ENCODE peak calls at places on chromosomes 3 and 15, in nine cellular contexts. Q is CD4-positive, CD25-positive, alpha-beta regulatory T cell; X is A549; F is astrocyte; S is OCI-LY7; P is heart left ventricle; H is heart right ventricle; U is lower leg skin; Y is astrocyte of the cerebellum. E is an unnamed sample.

GRCh38 chr3:115401891-115402501 is 221.3 kb upstream of the GAP43 start:
- DNase-seq in Q (no peak), X (peak; percentile 5), F (peak; percentile 94), S (no peak), P (no peak), H (no peak), U (no peak), Y (peak; percentile 46), E (peak; percentile 60)

GRCh38 chr3:50238549-50239026 is 2.6 kb downstream of the GNAI2 start:
- DNase-seq in Q (no peak), X (peak; percentile 41), F (no peak), S (no peak), P (peak; percentile 91), H (peak; percentile 89), U (peak; percentile 82), Y (no peak), E (no peak)

GRCh38 chr3:100869787-100870186 is 123.4 kb downstream of the ABI3BP start:
- DNase-seq in Q (no peak), X (no peak), F (peak; percentile 10), S (no peak), P (no peak), H (no peak), U (no peak), Y (peak; percentile 88), E (peak; percentile 78)

GRCh38 chr3:190319660-190320059 is 2.6 kb downstream of the CLDN1 start:
- DNase-seq in Q (no peak), X (no peak), F (no peak), S (no peak), P (no peak), H (no peak), U (no peak), Y (no peak), E (no peak)

GRCh38 chr15:45409596-45409995 is 31.3 kb upstream of the GATM start:
- DNase-seq in Q (no peak), X (no peak), F (no peak), S (no peak), P (no peak), H (no peak), U (no peak), Y (no peak), E (no peak)

GRCh38 chr3:54760226-54760625 is 167.6 kb downstream of the LRTM1 start:
- DNase-seq in Q (no peak), X (no peak), F (no peak), S (no peak), P (no peak), H (no peak), U (no peak), Y (no peak), E (no peak)

GRCh38 chr3:72440491-72440890 is 407.8 kb downstream of the SHQ1 start:
- DNase-seq in Q (no peak), X (no peak), F (no peak), S (peak; percentile 58), P (no peak), H (no peak), U (no peak), Y (no peak), E (no peak)

GRCh38 chr3:167861649-167862048 is 126.1 kb downstream of the SERPINI1 start:
- DNase-seq in Q (no peak), X (peak; percentile 43), F (peak; percentile 26), S (no peak), P (no peak), H (no peak), U (no peak), Y (peak; percentile 46), E (no peak)

GRCh38 chr3:160296591-160296990 is 71.4 kb downstream of the C3orf80 start:
- DNase-seq in Q (no peak), X (no peak), F (peak; percentile 10), S (no peak), P (no peak), H (no peak), U (no peak), Y (no peak), E (no peak)

GRCh38 chr3:141959921-141960554 is 83.6 kb downstream of the ATP1B3 start:
- DNase-seq in Q (no peak), X (no peak), F (peak; percentile 71), S (no peak), P (no peak), H (no peak), U (no peak), Y (no peak), E (peak; percentile 34)

GRCh38 chr15:48177383-48177874 is 666 bp downstream of the MYEF2 start:
- DNase-seq in Q (peak; percentile 2), X (peak; percentile 48), F (peak; percentile 64), S (peak; percentile 63), P (no peak), H (no peak), U (no peak), Y (peak; percentile 39), E (peak; percentile 3)

DNA sequence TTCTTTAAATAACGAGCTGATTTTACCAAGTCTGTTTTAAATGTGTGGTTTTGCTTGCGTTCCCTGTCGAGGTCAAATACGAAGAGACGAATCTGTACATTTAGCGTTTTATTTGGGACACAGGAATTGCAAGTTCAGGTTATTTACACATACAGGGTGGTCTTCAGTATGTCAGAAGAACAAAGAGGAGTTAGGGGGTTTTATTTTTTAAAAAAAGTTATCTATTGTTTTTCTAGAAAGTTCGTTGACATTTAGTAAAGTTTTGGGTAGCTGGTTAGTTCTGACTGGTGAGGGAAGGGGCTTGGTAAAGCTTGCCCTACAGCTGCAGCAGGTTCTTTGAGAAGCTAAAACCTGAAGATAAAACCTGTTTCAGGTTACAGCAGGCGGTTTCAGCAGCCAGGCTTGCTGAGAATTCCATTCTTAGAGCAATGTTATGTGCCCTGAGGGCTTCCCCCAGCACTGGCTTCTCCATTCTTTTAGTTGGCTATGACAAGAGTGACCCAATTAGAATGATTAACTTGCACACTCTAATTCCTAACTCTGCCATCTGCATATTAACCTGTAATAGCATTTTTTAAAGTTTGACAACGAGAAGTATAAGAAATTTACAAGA is 810 bp upstream of the ZNF280D start:
- DNase-seq in Q (no peak), X (peak; percentile 36), F (no peak), S (peak; percentile 41), P (no peak), H (no peak), U (no peak), Y (no peak), E (no peak)
- H3K4me3 ChIP-seq in Q (peak overlapping the region; percentile 58), X (peak overlapping the region; percentile 55), F (no peak overlapping the region), S (no peak overlapping the region), P (peak overlapping the region; percentile 69), H (peak overlapping the region; percentile 68), U (no peak overlapping the region), Y (no peak overlapping the region), E (no peak overlapping the region)

GRCh38 chr3:116444099-116444700 is 1.1 kb downstream of the LSAMP start:
- DNase-seq in Q (no peak), X (no peak), F (peak; percentile 16), S (no peak), P (no peak), H (no peak), U (no peak), Y (no peak), E (no peak)
- H3K4me3 ChIP-seq in Q (no peak overlapping the region), X (no peak overlapping the region), F (peak overlapping the region; percentile 64), S (no peak overlapping the region), P (no peak overlapping the region), H (peak overlapping the region; percentile 42), U (no peak overlapping the region), Y (peak overlapping the region; percentile 67), E (peak overlapping the region; percentile 54)

GRCh38 chr15:64843996-64844395 is 2.3 kb downstream of the PLEKHO2 start:
- DNase-seq in Q (no peak), X (no peak), F (no peak), S (no peak), P (no peak), H (no peak), U (no peak), Y (no peak), E (no peak)

GRCh38 chr15:64842099-64842940 is 605 bp downstream of the PLEKHO2 start:
- DNase-seq in Q (no peak), X (peak; percentile 44), F (no peak), S (peak; percentile 44), P (peak; percentile 69), H (no peak), U (no peak), Y (no peak), E (no peak)

GRCh38 chr15:64844576-64845140 is 2.9 kb downstream of the PLEKHO2 start:
- DNase-seq in Q (no peak), X (no peak), F (no peak), S (peak; percentile 56), P (no peak), H (no peak), U (no peak), Y (no peak), E (no peak)

GRCh38 chr15:64842986-64843561 is 1.4 kb downstream of the PLEKHO2 start:
- DNase-seq in Q (no peak), X (no peak), F (no peak), S (peak; percentile 46), P (peak; percentile 79), H (peak; percentile 61), U (peak; percentile 73), Y (no peak), E (no peak)

DNA sequence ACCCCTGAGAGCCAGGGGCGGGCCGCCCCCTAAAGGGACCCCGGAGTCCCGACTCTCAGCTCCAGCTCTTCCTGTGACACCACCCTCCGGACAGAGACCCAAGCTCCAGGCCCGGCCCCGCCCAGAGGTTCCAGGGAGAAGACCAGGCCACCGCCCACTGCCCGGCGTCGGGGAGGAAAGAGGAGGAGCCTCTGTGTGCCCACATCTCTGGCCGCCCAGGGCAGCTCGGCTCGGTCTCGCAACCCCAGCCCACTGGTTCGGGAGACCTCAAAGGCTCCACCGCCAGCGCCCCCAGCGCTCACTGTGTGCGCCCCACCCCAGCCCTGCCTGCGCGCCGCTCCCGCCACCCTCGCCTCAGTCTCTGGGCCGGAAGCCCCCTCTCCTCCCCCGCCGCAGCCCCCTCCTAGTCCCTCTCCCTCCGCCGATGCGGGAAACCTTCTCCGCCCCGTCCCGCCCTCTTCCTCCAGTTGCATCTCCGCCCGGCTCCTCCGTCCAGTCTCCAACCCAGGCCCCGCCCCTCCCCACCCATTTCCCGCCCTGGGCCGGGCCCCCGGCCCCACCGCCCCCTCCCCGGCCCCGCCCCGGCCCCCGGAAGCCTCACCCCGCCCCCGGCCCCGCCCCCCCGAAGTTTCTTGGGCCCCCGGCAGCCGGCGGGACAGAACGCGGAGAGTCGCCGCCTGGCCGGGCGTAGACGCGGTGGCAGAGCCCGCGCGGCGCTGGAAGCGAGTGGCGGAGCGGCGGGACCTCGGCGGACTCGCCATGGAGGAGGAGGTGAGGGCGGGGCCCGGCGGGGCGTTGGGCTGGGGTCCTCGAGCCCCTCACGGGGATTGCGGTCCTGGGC is at the start of gene PLEKHO2:
- DNase-seq in Q (peak; percentile 92), X (peak; percentile 93), F (peak; percentile 85), S (peak; percentile 94), P (peak; percentile 97), H (peak; percentile 97), U (peak; percentile 93), Y (peak; percentile 87), E (peak; percentile 87)
- H3K4me3 ChIP-seq in Q (peak within 1 kb of the TSS; percentile 86), X (peak within 1 kb of the TSS; percentile 70), F (peak within 1 kb of the TSS; percentile 79), S (peak within 1 kb of the TSS; percentile 92), P (peak within 1 kb of the TSS; percentile 98), H (peak within 1 kb of the TSS; percentile 96), U (peak within 1 kb of the TSS; percentile 67), Y (peak within 1 kb of the TSS; percentile 89), E (peak within 1 kb of the TSS; percentile 94)

DNA sequence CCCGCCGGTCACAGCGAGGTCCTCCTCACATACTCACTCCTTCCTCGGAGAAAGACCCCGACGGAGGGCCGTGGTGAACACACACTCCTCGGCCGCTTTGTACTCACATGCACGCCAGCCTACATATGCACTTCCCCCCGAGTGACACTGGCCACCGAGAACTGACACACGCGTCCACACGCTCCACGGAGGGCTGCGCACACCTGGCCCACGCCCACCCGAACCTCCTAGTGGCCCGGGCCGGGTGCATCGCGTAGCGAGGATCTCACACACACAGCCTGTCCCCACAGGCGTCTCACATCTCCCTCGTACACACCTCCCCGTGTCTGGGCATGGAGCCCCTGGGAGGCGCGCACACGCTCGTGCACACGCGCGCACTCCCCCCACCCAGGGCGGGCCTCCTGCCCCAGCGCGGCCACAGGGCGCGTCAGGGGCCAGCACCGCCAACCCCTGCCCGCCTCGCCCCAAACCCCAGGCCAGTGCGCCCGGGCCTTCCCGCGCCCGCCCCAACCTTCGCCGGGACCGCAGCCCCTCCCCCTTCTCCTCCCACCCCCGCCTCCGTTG is 392 bp upstream of the C3orf70 start:
- DNase-seq in Q (no peak), X (no peak), F (no peak), S (no peak), P (no peak), H (peak; percentile 17), U (no peak), Y (no peak), E (no peak)
- H3K4me3 ChIP-seq in Q (no peak overlapping the region), X (peak overlapping the region; percentile 54), F (peak overlapping the region; percentile 74), S (no peak overlapping the region), P (peak overlapping the region; percentile 64), H (peak overlapping the region; percentile 69), U (peak overlapping the region; percentile 62), Y (peak overlapping the region; percentile 52), E (peak overlapping the region; percentile 58)